ENCODE peak calls at places on chromosomes 6 and 20, in six cellular contexts. S is left lung; G is effector memory CD4-positive, alpha-beta T cell; Q is osteoblast; U is tibial artery; K is right lobe of liver. T is an unnamed sample.

GRCh38 chr6:81997091-81997926 is 244.8 kb upstream of the TENT5A start:
- DNase-seq in G (no peak), K (no peak), Q (no peak), U (no peak), S (no peak), T (no peak)

GRCh38 chr6:27452496-27452897 is 20.4 kb downstream of the ZNF184 start:
- DNase-seq in S (no peak), K (no peak), U (no peak), G (no peak), Q (no peak), T (no peak)

GRCh38 chr20:43820742-43821330 is 93.8 kb upstream of the TOX2 start:
- DNase-seq in G (no peak), U (no peak), S (no peak), Q (no peak), K (peak; percentile 24), T (no peak)

GRCh38 chr6:12340488-12340818 is 50.3 kb downstream of the EDN1 start:
- DNase-seq in S (no peak), U (no peak), G (no peak), Q (no peak), K (no peak), T (no peak)

GRCh38 chr20:64156886-64157875 is 7.1 kb upstream of the MYT1 start:
- DNase-seq in G (no peak), S (no peak), U (no peak), K (no peak), Q (peak; percentile 84), T (no peak)

GRCh38 chr6:6746970-6747338 is 158.4 kb downstream of the LY86 start:
- DNase-seq in G (no peak), K (no peak), Q (no peak), S (no peak), U (no peak), T (no peak)

GRCh38 chr6:121042766-121043165 is 291.5 kb downstream of the TBC1D32 start:
- DNase-seq in S (no peak), G (no peak), Q (no peak), U (no peak), K (no peak), T (no peak)

GRCh38 chr6:113291751-113292445 is 565.2 kb upstream of the MARCKS start:
- DNase-seq in U (no peak), S (no peak), Q (no peak), K (no peak), G (no peak), T (no peak)

GRCh38 chr20:58171796-58172425 is 56.5 kb downstream of the ANKRD60 start:
- DNase-seq in S (no peak), U (no peak), G (no peak), K (no peak), Q (no peak), T (no peak)

GRCh38 chr6:41504526-41505021 is 41.6 kb upstream of the FOXP4 start:
- DNase-seq in S (no peak), G (no peak), K (no peak), Q (no peak), U (no peak), T (no peak)

GRCh38 chr20:38805958-38806854 is 709 bp downstream of the PPP1R16B start:
- DNase-seq in U (no peak), K (no peak), S (no peak), G (peak; percentile 41), Q (no peak), T (peak; percentile 63)

DNA sequence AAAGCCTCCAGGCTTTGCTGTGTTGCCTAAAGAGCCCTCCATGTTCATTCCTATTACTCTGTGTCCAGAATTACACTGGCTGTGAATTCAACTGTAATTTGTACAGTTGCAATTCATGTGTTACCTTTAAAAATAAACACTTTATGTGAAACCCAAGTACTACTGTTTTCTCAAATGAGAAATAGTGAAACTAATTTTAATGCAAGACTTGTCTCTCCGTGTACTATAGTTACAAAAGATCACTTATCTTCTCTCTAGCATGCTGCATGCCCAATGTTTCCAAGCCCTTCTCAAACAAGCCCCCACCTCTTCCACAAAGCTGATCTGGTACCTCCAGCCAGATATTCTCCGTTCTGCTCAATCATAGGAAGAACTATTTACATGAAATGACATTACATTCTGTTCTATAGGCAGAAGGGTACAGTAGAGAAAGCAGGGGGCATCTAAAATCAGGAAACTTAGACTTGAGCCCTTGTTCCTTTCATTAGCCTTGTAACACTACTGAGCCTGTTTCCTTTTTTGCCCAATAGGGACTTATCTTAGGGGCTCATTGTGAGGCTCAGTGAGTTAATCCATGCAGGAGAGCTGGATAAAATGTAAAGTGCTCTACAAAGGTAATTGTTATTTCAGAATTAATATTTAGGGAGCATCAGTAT is 12.3 kb upstream of the COL9A1 start:
- DNase-seq in G (no peak), K (no peak), U (no peak), Q (peak; percentile 18), S (no peak), T (no peak)
- H3K4me1 ChIP-seq in G (no peaks in the 10 kb centered on the region), K (no peaks in the 10 kb centered on the region), U (no peaks in the 10 kb centered on the region), Q (no peaks in the 10 kb centered on the region), S (no peaks in the 10 kb centered on the region), T (no peaks in the 10 kb centered on the region)

GRCh38 chr20:21516861-21517565 is 3.1 kb upstream of the NKX2-2 start:
- DNase-seq in K (peak; percentile 31), Q (peak; percentile 92), S (no peak), U (no peak), G (no peak), T (no peak)
- H3K27me3 ChIP-seq in K (peaks cover 82% of the 10 kb centered on the region), Q (peaks cover 94% of the 10 kb centered on the region), S (peaks cover 100% of the 10 kb centered on the region), U (peaks cover 100% of the 10 kb centered on the region), G (peaks cover 84% of the 10 kb centered on the region), T (peaks cover 42% of the 10 kb centered on the region)

GRCh38 chr6:148649454-148649963 is 97.3 kb upstream of the UST start:
- DNase-seq in S (no peak), G (no peak), U (no peak), Q (no peak), K (no peak), T (no peak)
- H3K9me3 ChIP-seq in S (peaks cover 13% of the 10 kb centered on the region), G (no peaks in the 10 kb centered on the region), U (no peaks in the 10 kb centered on the region), Q (no peaks in the 10 kb centered on the region), K (no peaks in the 10 kb centered on the region), T (no peaks in the 10 kb centered on the region)

GRCh38 chr6:156875062-156875461 is 97.9 kb downstream of the ARID1B start:
- DNase-seq in S (no peak), G (no peak), Q (no peak), U (no peak), K (no peak), T (no peak)

GRCh38 chr6:156878688-156879087 is 101.5 kb downstream of the ARID1B start:
- DNase-seq in Q (no peak), G (no peak), U (no peak), K (no peak), S (no peak), T (no peak)

GRCh38 chr6:156876302-156876701 is 99.1 kb downstream of the ARID1B start:
- DNase-seq in U (no peak), S (no peak), G (no peak), Q (no peak), K (no peak), T (peak; percentile 50)

GRCh38 chr6:156879235-156879995 is 102.2 kb downstream of the ARID1B start:
- DNase-seq in K (no peak), S (no peak), Q (no peak), U (no peak), G (no peak), T (no peak)

GRCh38 chr6:156877126-156877863 is 100.1 kb downstream of the ARID1B start:
- DNase-seq in S (no peak), K (peak; percentile 68), G (no peak), Q (no peak), U (peak; percentile 52), T (peak; percentile 35)
- H3K4me1 ChIP-seq in S (peaks cover 41% of the 10 kb centered on the region), K (no peaks in the 10 kb centered on the region), G (no peaks in the 10 kb centered on the region), Q (no peaks in the 10 kb centered on the region), U (peaks cover 54% of the 10 kb centered on the region), T (peaks cover 24% of the 10 kb centered on the region)

T was measured in pancreas.